ENCODE peak calls at places on chromosomes 2 and 18, in four cellular contexts. Z is HCT116, U is fibroblast of lung, V is neural progenitor cell. E is an unnamed sample.

GRCh38 chr2:230162981-230163380 is 56.8 kb downstream of the SP110 start:
- DNase-seq in U (no peak), Z (no peak), V (no peak), E (no peak)

GRCh38 chr2:151325696-151326095 is 31.7 kb upstream of the TNFAIP6 start:
- DNase-seq in Z (no peak), U (no peak), V (no peak), E (no peak)

GRCh38 chr2:140359056-140359771 is 1579.0 kb upstream of the NXPH2 start:
- DNase-seq in U (peak; percentile 2), V (no peak), Z (no peak), E (no peak)

GRCh38 chr2:19739256-19739655 is 162.5 kb downstream of the TTC32 start:
- DNase-seq in V (no peak), Z (no peak), U (no peak), E (no peak)

GRCh38 chr2:52269696-52270485 is 1238.0 kb upstream of the NRXN1 start:
- DNase-seq in U (peak; percentile 90), Z (no peak), V (no peak), E (no peak)

GRCh38 chr2:7012141-7012809 is 95.1 kb downstream of the RNF144A start:
- DNase-seq in Z (no peak), V (no peak), U (peak; percentile 77), E (no peak)

GRCh38 chr2:202148515-202149154 is 75.6 kb downstream of the KIAA2012 start:
- DNase-seq in Z (no peak), V (no peak), U (no peak), E (no peak)

GRCh38 chr2:76711490-76711889 is 810.7 kb downstream of the LRRTM4 start:
- DNase-seq in U (no peak), V (peak; percentile 29), Z (no peak), E (no peak)

GRCh38 chr2:218436992-218437391 is 18.1 kb downstream of the VIL1 start:
- DNase-seq in Z (no peak), V (no peak), U (no peak), E (no peak)

GRCh38 chr2:181682026-181682789 is 1.9 kb upstream of the NEUROD1 start:
- DNase-seq in U (no peak), Z (no peak), V (no peak), E (no peak)

GRCh38 chr2:181685150-181685688 is 4.9 kb upstream of the NEUROD1 start:
- DNase-seq in V (peak; percentile 68), Z (no peak), U (peak; percentile 8), E (peak; percentile 36)

GRCh38 chr2:181684454-181685149 is 4.3 kb upstream of the NEUROD1 start:
- DNase-seq in V (no peak), U (no peak), Z (no peak), E (no peak)

GRCh38 chr2:181682795-181683517 is 2.6 kb upstream of the NEUROD1 start:
- DNase-seq in U (no peak), V (peak; percentile 32), Z (no peak), E (no peak)

GRCh38 chr2:181683518-181684453 is 3.5 kb upstream of the NEUROD1 start:
- DNase-seq in V (peak; percentile 95), U (peak; percentile 21), Z (peak; percentile 16), E (peak; percentile 13)
- TF ChIP-seq EZH2 in V (peak; percentile 38), U (peak; percentile 90), Z (no peak), E (peak; percentile 61)

GRCh38 chr2:85132834-85133637 is at the start of gene TCF7L1:
- DNase-seq in Z (peak; percentile 70), V (peak; percentile 96), U (peak; percentile 91), E (peak; percentile 96)

GRCh38 chr2:85135066-85135914 is 2.1 kb downstream of the TCF7L1 start:
- DNase-seq in Z (no peak), V (peak; percentile 90), U (no peak), E (no peak)

GRCh38 chr2:85134255-85135065 is 1.3 kb downstream of the TCF7L1 start:
- DNase-seq in U (peak; percentile 56), Z (no peak), V (peak; percentile 66), E (peak; percentile 78)

GRCh38 chr2:85132392-85132791 is 800 bp upstream of the TCF7L1 start:
- DNase-seq in U (peak; percentile 58), V (peak; percentile 53), Z (no peak), E (no peak)

GRCh38 chr2:85133751-85134254 is 611 bp downstream of the TCF7L1 start:
- DNase-seq in V (no peak), Z (no peak), U (peak; percentile 42), E (peak; percentile 57)
- TF ChIP-seq EZH2 in V (no peak), Z (no peak), U (no peak), E (no peak)

GRCh38 chr2:951224-952006 is 766 bp downstream of the SNTG2 start:
- DNase-seq in U (no peak), Z (no peak), V (peak; percentile 57), E (no peak)

GRCh38 chr2:950627-950992 is at the start of gene SNTG2:
- DNase-seq in Z (no peak), U (no peak), V (peak; percentile 79), E (peak; percentile 62)

GRCh38 chr2:946073-947005 is 4.3 kb upstream of the SNTG2 start:
- DNase-seq in Z (no peak), U (no peak), V (no peak), E (no peak)

GRCh38 chr2:949894-950626 is 589 bp upstream of the SNTG2 start:
- DNase-seq in U (no peak), Z (no peak), V (peak; percentile 54), E (no peak)

GRCh38 chr2:949384-949893 is 1.2 kb upstream of the SNTG2 start:
- DNase-seq in Z (no peak), V (peak; percentile 15), U (no peak), E (no peak)
- TF ChIP-seq EZH2 in Z (no peak), V (peak; percentile 76), U (no peak), E (peak; percentile 75)

GRCh38 chr18:26654173-26655009 is 106.0 kb upstream of the KCTD1 start:
- DNase-seq in U (no peak), V (no peak), Z (no peak), E (no peak)
- TF ChIP-seq EZH2 in U (no peak), V (no peak), Z (no peak), E (no peak)

GRCh38 chr2:207805566-207806226 is 36.0 kb upstream of the FZD5 start:
- DNase-seq in V (no peak), U (peak; percentile 36), Z (no peak), E (no peak)
- TF ChIP-seq EZH2 in V (no peak), U (no peak), Z (no peak), E (no peak)

DNA sequence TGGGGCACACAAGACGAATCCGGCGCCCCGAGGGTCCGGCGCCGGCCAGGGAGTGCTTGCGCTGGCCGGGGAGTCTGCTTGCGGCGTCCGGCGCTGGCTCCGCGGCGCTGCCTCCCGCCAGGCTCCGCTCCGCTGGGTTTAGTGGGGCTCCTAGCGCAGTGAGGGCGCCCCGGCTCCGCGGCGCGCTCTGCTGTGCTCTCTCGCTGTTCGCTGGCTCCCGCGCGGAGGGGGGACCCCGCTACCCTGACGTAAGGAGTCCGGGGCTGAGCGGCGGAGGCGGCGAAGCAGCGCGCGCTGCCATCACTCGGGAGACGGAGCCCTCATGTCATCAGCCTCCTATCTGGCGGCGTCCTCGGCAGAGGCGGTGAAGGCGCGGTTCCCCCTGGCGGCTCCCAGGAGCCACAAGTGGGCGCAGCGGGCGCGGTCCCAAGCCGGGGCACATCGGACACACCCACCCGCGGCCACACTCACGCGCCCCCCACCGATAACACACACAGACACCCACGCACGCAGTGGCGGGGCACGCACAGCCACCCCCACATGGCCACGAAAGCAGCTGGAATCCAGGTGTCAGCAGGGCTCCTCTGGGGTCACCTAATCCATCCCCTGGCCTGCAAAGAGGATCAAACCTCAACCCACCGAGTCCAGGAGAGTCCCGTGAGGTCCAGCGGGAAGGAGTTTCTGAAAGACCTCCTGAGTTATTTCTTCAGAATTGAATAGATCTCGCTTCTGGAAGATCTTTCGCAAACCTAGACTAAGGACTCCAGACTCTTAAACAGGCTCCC is at the start of gene C1QL2:
- DNase-seq in Z (no peak), V (peak; percentile 83), U (no peak), E (peak; percentile 67)
- TF ChIP-seq EZH2 in Z (no peak), V (peak; percentile 92), U (peak; percentile 62), E (peak; percentile 89)

GRCh38 chr18:25349131-25349925 is 2.6 kb downstream of the ZNF521 start:
- DNase-seq in V (peak; percentile 72), Z (no peak), U (peak; percentile 71), E (peak; percentile 31)

GRCh38 chr18:25351773-25352628 is at the start of gene ZNF521:
- DNase-seq in V (peak; percentile 96), Z (peak; percentile 18), U (peak; percentile 89), E (peak; percentile 90)

GRCh38 chr18:25349926-25350560 is 1.9 kb downstream of the ZNF521 start:
- DNase-seq in U (peak; percentile 31), V (peak; percentile 74), Z (no peak), E (peak; percentile 31)

GRCh38 chr18:25351280-25351772 is 640 bp downstream of the ZNF521 start:
- DNase-seq in Z (no peak), V (peak; percentile 55), U (no peak), E (no peak)

DNA sequence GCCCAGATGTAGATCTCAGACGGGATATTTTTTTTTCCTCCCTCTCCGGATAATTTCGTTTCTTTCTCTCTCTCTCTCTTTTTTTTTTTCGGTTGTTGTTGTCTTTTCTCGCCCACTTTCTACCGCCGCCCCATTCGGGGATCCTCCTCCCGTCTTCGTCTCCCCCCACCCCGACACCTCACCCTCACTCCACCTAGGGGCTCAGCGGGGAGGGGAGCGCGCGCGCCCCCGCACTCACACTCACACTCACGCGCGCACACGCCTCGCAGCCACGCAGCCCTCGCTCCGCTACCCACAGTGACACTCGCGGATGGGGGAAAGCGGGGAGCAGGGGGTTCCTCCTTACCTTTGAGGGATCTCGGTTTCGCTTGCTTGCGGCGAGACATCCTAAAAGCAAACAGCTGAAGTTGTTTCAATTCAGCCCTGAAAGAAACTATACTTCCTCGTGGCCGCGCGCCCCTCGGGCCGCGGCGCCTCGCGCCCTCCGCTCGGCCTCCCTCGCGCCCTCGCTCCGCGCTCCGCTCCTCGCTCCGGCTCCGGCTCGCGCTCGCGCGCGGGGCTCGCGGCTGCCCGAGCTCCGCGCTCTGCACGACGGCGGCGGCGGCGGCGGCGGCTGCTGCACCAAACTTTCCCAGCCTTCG is 1.3 kb downstream of the ZNF521 start:
- DNase-seq in U (peak; percentile 62), V (peak; percentile 74), Z (no peak), E (peak; percentile 70)
- TF ChIP-seq EZH2 in U (no peak), V (no peak), Z (no peak), E (peak; percentile 87)

GRCh38 chr2:176178807-176179271 is 9.6 kb upstream of the HOXD1 start:
- DNase-seq in U (peak; percentile 71), Z (no peak), V (no peak), E (no peak)
- TF ChIP-seq EZH2 in U (no peak), Z (no peak), V (no peak), E (no peak)

DNA sequence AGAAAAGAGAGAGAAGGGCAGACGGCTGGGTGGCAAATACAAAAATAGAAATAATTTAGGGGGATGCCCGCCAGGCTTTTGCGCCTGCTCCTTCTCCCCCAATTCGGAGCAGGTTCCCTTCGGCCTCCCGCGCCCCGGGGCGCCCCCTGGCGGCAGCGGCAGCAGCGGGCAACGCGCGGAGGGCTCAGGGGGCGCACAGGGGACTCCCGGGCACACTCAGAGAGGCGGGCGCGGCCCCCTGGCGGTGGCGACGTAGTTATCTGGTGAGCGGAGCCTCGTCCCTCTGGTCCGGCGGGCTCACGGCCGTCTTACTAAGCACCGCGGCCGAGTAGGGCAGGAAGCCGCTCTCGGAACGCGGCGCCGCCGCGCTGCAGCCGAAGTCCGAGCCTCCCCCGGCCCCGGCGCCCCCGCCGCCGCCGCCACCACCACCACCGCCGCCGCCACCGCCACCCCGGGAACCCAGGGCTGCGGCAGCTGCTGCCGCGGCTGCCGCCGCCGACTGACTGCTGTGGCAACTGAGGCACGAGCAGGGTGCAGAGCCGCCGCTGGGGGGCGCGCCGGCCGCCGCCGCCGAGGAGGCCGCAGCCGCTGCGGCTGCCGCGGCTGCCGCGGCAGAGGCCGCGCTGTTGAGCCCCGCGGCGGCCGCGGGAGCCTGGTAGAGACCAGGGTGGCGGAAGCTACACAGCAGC is 3.8 kb downstream of the EVX2 start:
- DNase-seq in Z (peak; percentile 59), V (peak; percentile 94), U (peak; percentile 22), E (peak; percentile 90)
- TF ChIP-seq EZH2 in Z (no peak), V (no peak), U (no peak), E (no peak)